ENCODE peak calls at places on chromosomes 13 and 19, in four cellular contexts. M is NCI-H2171, T is NCI-H524, S is T-helper 1 cell. C is an unnamed sample.

GRCh38 chr19:17406887-17407196 is 1.4 kb upstream of the BST2 start:
- DNase-seq in M (no peak), T (no peak), S (no peak), C (no peak)

GRCh38 chr19:39502640-39503417 is 4.1 kb downstream of the DLL3 start:
- DNase-seq in M (no peak), T (no peak), S (peak), C (peak)

GRCh38 chr19:29663861-29664752 is 1.2 kb upstream of the PLEKHF1 start:
- DNase-seq in M (no peak), T (no peak), S (no peak), C (no peak)

GRCh38 chr19:23884363-23884762 is 30.3 kb upstream of the ZNF726 start:
- DNase-seq in M (no peak), T (no peak), S (no peak), C (no peak)

GRCh38 chr13:45827318-45827717 is 24.2 kb downstream of the SIAH3 start:
- DNase-seq in M (no peak), T (no peak), S (no peak), C (no peak)

GRCh38 chr19:43735957-43736356 is 18.8 kb downstream of the SMG9 start:
- DNase-seq in M (no peak), T (no peak), S (no peak), C (no peak)

GRCh38 chr13:112714366-112714765 is 24.5 kb downstream of the ATP11A start:
- DNase-seq in M (no peak), T (no peak), S (no peak), C (no peak)

GRCh38 chr13:36685912-36686311 is 12.1 kb downstream of the SERTM1 start:
- DNase-seq in M (no peak), T (no peak), S (no peak), C (no peak)

GRCh38 chr19:48900477-48901452 is 653 bp downstream of the NUCB1 start:
- DNase-seq in M (no peak), T (no peak), S (peak), C (peak)

GRCh38 chr19:16078311-16078758 is 2.0 kb downstream of the TPM4 start:
- DNase-seq in M (no peak), T (peak), S (no peak), C (no peak)

GRCh38 chr19:8196271-8196908 is 12.8 kb upstream of the CERS4 start:
- DNase-seq in M (no peak), T (no peak), S (no peak), C (no peak)

GRCh38 chr19:45670670-45671453 is 2.8 kb downstream of the GIPR start:
- DNase-seq in M (no peak), T (no peak), S (peak), C (peak)

GRCh38 chr19:23377276-23377675 is 18.0 kb downstream of the ZNF91 start:
- DNase-seq in M (no peak), T (no peak), S (no peak), C (no peak)

GRCh38 chr13:32262165-32262564 is 53.0 kb downstream of the ZAR1L start:
- DNase-seq in M (no peak), T (no peak), S (no peak), C (no peak)

GRCh38 chr13:74077847-74078246 is 56.4 kb downstream of the KLF12 start:
- DNase-seq in M (no peak), T (no peak), S (no peak), C (no peak)

GRCh38 chr19:40716031-40716654 is 543 bp downstream of the COQ8B start:
- DNase-seq in M (peak), T (no peak), S (peak), C (no peak)

GRCh38 chr19:32287811-32288227 is 57.6 kb upstream of the ZNF507 start:
- DNase-seq in M (no peak), T (peak), S (peak), C (peak)

GRCh38 chr19:37980419-37980975 is 73.5 kb downstream of the SIPA1L3 start:
- DNase-seq in M (no peak), T (no peak), S (no peak), C (no peak)

GRCh38 chr13:111368091-111368490 is 47.6 kb downstream of the TEX29 start:
- DNase-seq in M (no peak), T (no peak), S (no peak), C (no peak)

GRCh38 chr13:31204592-31204991 is 4.8 kb downstream of the B3GLCT start:
- DNase-seq in M (no peak), T (no peak), S (peak), C (no peak)

GRCh38 chr19:40613669-40614594 is 12.8 kb downstream of the LTBP4 start:
- DNase-seq in M (peak), T (no peak), S (peak), C (peak)

GRCh38 chr19:39428309-39429112 is 7.2 kb downstream of the RPS16 start:
- DNase-seq in M (no peak), T (no peak), S (no peak), C (peak)

GRCh38 chr19:29499921-29500590 is 25.7 kb upstream of the VSTM2B start:
- DNase-seq in M (no peak), T (no peak), S (no peak), C (no peak)

GRCh38 chr19:53365899-53366493 is 491 bp downstream of the ZNF525 start:
- DNase-seq in M (peak), T (no peak), S (no peak), C (peak)

GRCh38 chr13:84616864-84617263 is 734.6 kb upstream of the SLITRK1 start:
- DNase-seq in M (no peak), T (no peak), S (no peak), C (no peak)

GRCh38 chr19:21028969-21029268 is 8.5 kb downstream of the ZNF430 start:
- DNase-seq in M (no peak), T (no peak), S (no peak), C (no peak)

GRCh38 chr19:29927944-29928669 is 13.9 kb upstream of the URI1 start:
- DNase-seq in M (no peak), T (no peak), S (no peak), C (peak)

GRCh38 chr19:18279516-18280246 is 1.7 kb downstream of the JUND start:
- DNase-seq in M (peak), T (peak), S (peak), C (peak)

GRCh38 chr19:23507441-23507840 is 112.2 kb upstream of the ZNF91 start:
- DNase-seq in M (no peak), T (no peak), S (no peak), C (peak)

GRCh38 chr13:99416411-99417121 is 84.7 kb upstream of the TM9SF2 start:
- DNase-seq in M (no peak), T (no peak), S (no peak), C (no peak)

GRCh38 chr19:23470873-23471555 is 75.7 kb upstream of the ZNF91 start:
- DNase-seq in M (no peak), T (no peak), S (no peak), C (peak)

GRCh38 chr13:74251778-74252519 is 117.7 kb upstream of the KLF12 start:
- DNase-seq in M (no peak), T (no peak), S (no peak), C (no peak)